ENCODE peak calls at places on chromosomes 3 and 15, in eight cellular contexts. I is fibroblast of lung; K is fibroblast of mammary gland; E is WERI-Rb-1; T is body of pancreas; Y is heart left ventricle; W is CD4-positive, alpha-beta T cell; M is thoracic aorta. O is an unnamed sample.

GRCh38 chr15:90358124-90359033 is 6.3 kb downstream of the ZNF774 start:
- DNase-seq in T (no peak), I (peak), E (no peak), M (no peak), Y (no peak), W (no peak), K (peak), O (peak)

GRCh38 chr3:53198256-53198977 is 37.4 kb downstream of the PRKCD start:
- DNase-seq in T (no peak), I (no peak), M (no peak), K (no peak), W (no peak), E (no peak), Y (no peak), O (no peak)

GRCh38 chr3:128112406-128112968 is 11.1 kb downstream of the RUVBL1 start:
- DNase-seq in K (peak), E (no peak), I (peak), W (peak), M (no peak), Y (no peak), T (no peak), O (peak)

GRCh38 chr15:53266176-53266575 is 476.0 kb upstream of the ONECUT1 start:
- DNase-seq in Y (no peak), T (no peak), K (no peak), E (no peak), I (no peak), M (no peak), W (no peak), O (no peak)

GRCh38 chr3:198079771-198080520 is 119.9 kb downstream of the LMLN start:
- DNase-seq in Y (no peak), T (peak), M (no peak), I (peak), K (peak), W (peak), E (peak), O (peak)

GRCh38 chr15:52288986-52289385 is 6.6 kb downstream of the MYO5C start:
- DNase-seq in W (no peak), K (no peak), I (no peak), E (no peak), M (no peak), Y (no peak), T (no peak), O (no peak)

GRCh38 chr3:114880078-114880477 is 267.0 kb downstream of the ZBTB20 start:
- DNase-seq in M (no peak), T (peak), W (no peak), Y (no peak), E (no peak), K (no peak), I (peak), O (peak)

GRCh38 chr3:126152931-126153694 is 27.3 kb downstream of the ALDH1L1 start:
- DNase-seq in I (no peak), T (no peak), W (no peak), M (no peak), Y (no peak), K (no peak), E (no peak), O (no peak)

GRCh38 chr3:136957751-136958288 is at the start of gene IL20RB:
- DNase-seq in W (no peak), Y (no peak), I (peak), T (no peak), K (peak), M (no peak), E (no peak), O (peak)

GRCh38 chr15:91752081-91752810 is 101.3 kb upstream of the SLCO3A1 start:
- DNase-seq in T (no peak), I (no peak), E (no peak), M (no peak), K (no peak), W (no peak), Y (no peak), O (no peak)

GRCh38 chr15:70589221-70589620 is 174.1 kb downstream of the UACA start:
- DNase-seq in M (no peak), Y (no peak), W (no peak), I (peak), E (no peak), T (no peak), K (peak), O (no peak)

GRCh38 chr3:178966299-178967183 is 105.1 kb downstream of the ZMAT3 start:
- DNase-seq in W (no peak), Y (no peak), E (no peak), T (peak), K (peak), I (peak), M (no peak), O (peak)

GRCh38 chr15:27327467-27328045 is 356.6 kb downstream of the GABRG3 start:
- DNase-seq in K (no peak), I (no peak), Y (no peak), M (no peak), W (no peak), E (no peak), T (no peak), O (no peak)

GRCh38 chr15:56817266-56817665 is 84.0 kb upstream of the ZNF280D start:
- DNase-seq in K (peak), M (no peak), T (no peak), E (no peak), Y (no peak), W (no peak), I (peak), O (peak)

GRCh38 chr3:11128682-11129632 is 25.3 kb upstream of the HRH1 start:
- DNase-seq in Y (no peak), I (peak), E (no peak), T (no peak), W (no peak), K (no peak), M (no peak), O (no peak)

GRCh38 chr15:45128971-45129639 is 574 bp downstream of the DUOXA1 start:
- DNase-seq in T (no peak), W (no peak), I (no peak), K (no peak), E (no peak), Y (peak), M (no peak), O (no peak)

GRCh38 chr3:186024210-186024609 is 84.7 kb downstream of the ETV5 start:
- DNase-seq in I (peak), E (no peak), T (peak), K (peak), M (no peak), W (no peak), Y (no peak), O (no peak)

GRCh38 chr3:131277836-131278497 is 103.6 kb upstream of the NUDT16 start:
- DNase-seq in E (no peak), W (no peak), T (no peak), Y (no peak), K (no peak), I (peak), M (no peak), O (no peak)

GRCh38 chr3:123143669-123144411 is 57.9 kb upstream of the SEC22A start:
- DNase-seq in M (no peak), I (no peak), T (no peak), K (peak), E (peak), Y (no peak), W (no peak), O (no peak)

GRCh38 chr3:114680299-114680698 is 386.5 kb downstream of the TIGIT start:
- DNase-seq in I (no peak), W (no peak), K (no peak), M (no peak), Y (no peak), E (no peak), T (no peak), O (no peak)

GRCh38 chr3:150581174-150581573 is 21.9 kb upstream of the SELENOT start:
- DNase-seq in Y (no peak), W (no peak), T (no peak), K (no peak), E (no peak), M (no peak), I (no peak), O (no peak)

GRCh38 chr3:150582620-150583019 is 20.5 kb upstream of the SELENOT start:
- DNase-seq in Y (no peak), E (no peak), M (no peak), I (no peak), T (no peak), K (no peak), W (no peak), O (no peak)

GRCh38 chr3:150583028-150583427 is 20.1 kb upstream of the SELENOT start:
- DNase-seq in Y (no peak), K (no peak), E (no peak), M (no peak), W (no peak), T (no peak), I (no peak), O (no peak)

GRCh38 chr3:150577854-150578253 is 25.3 kb upstream of the SELENOT start:
- DNase-seq in T (no peak), W (no peak), E (no peak), Y (no peak), M (no peak), K (peak), I (no peak), O (no peak)
- TF ChIP-seq CTCF in T (no peak), W (no peak), E (no peak), Y (no peak), M (no peak), K (peak), I (peak), O (no peak)

GRCh38 chr3:41574900-41575299 is 375.6 kb downstream of the CTNNB1 start:
- DNase-seq in W (no peak), E (no peak), T (no peak), M (no peak), Y (no peak), I (no peak), K (peak), O (no peak)
- TF ChIP-seq CTCF in W (no peak), E (peak), T (no peak), M (no peak), Y (peak), I (peak), K (peak), O (no peak)

GRCh38 chr15:23877502-23878412 is 190.7 kb upstream of the NDN start:
- DNase-seq in M (no peak), E (peak), W (no peak), I (peak), Y (peak), T (peak), K (peak), O (no peak)
- TF ChIP-seq CTCF in M (peak), E (peak), W (no peak), I (peak), Y (peak), T (peak), K (peak), O (no peak)

DNA sequence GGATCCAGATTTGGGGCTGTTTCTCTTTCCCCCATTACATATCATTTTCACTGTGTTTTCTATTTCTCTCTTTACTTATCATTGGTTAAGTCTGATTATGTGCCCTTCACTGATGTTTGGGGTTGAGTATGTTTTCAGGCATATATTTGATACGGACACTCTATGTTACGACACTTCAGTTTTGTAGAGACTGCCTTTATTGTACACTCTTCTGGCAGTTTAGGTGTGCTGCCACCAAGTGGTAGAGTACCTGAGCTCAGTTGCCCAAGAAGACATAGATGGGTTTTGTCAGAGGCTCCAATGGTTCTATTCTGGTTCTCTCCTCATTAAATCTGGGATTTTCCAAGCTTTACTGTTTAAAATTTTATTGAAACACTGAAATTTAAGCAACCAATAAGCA is 255.0 kb upstream of the ROPN1 start:
- DNase-seq in E (peak), T (peak), K (peak), W (no peak), Y (no peak), M (no peak), I (peak), O (peak)
- TF ChIP-seq CTCF in E (peak), T (no peak), K (peak), W (no peak), Y (peak), M (no peak), I (peak), O (no peak)

GRCh38 chr15:80662756-80663553 is 32.2 kb upstream of the ABHD17C start:
- DNase-seq in K (no peak), I (no peak), W (no peak), Y (no peak), T (no peak), E (no peak), M (no peak), O (peak)

GRCh38 chr15:80662129-80662528 is 33.0 kb upstream of the ABHD17C start:
- DNase-seq in E (no peak), I (no peak), K (peak), T (no peak), M (no peak), Y (no peak), W (no peak), O (no peak)

GRCh38 chr15:80665151-80665550 is 30.0 kb upstream of the ABHD17C start:
- DNase-seq in K (no peak), W (no peak), M (no peak), I (no peak), E (no peak), T (no peak), Y (no peak), O (no peak)

GRCh38 chr15:80659375-80659774 is 35.7 kb upstream of the ABHD17C start:
- DNase-seq in I (no peak), T (no peak), W (no peak), E (no peak), Y (no peak), M (no peak), K (peak), O (no peak)

GRCh38 chr15:80660114-80660513 is 35.0 kb upstream of the ABHD17C start:
- DNase-seq in Y (no peak), M (no peak), T (peak), E (peak), K (peak), W (no peak), I (peak), O (peak)
- TF ChIP-seq CTCF in Y (peak), M (peak), T (no peak), E (peak), K (peak), W (no peak), I (peak), O (peak)

GRCh38 chr3:32686713-32687112 is 1.7 kb downstream of the CNOT10 start:
- DNase-seq in K (no peak), T (no peak), M (no peak), E (no peak), W (no peak), Y (no peak), I (no peak), O (no peak)

GRCh38 chr3:32685604-32686185 is 707 bp downstream of the CNOT10 start:
- DNase-seq in K (peak), E (no peak), T (no peak), Y (no peak), I (peak), W (no peak), M (no peak), O (peak)

GRCh38 chr3:32684029-32684799 is 774 bp upstream of the CNOT10 start:
- DNase-seq in Y (no peak), W (no peak), M (no peak), E (no peak), I (no peak), K (no peak), T (no peak), O (no peak)

GRCh38 chr3:32681811-32682210 is 3.2 kb upstream of the CNOT10 start:
- DNase-seq in M (no peak), E (no peak), Y (no peak), K (no peak), T (no peak), W (no peak), I (peak), O (no peak)

GRCh38 chr3:32684800-32685603 is at the start of gene CNOT10:
- DNase-seq in W (peak), K (peak), Y (peak), T (peak), I (peak), M (peak), E (peak), O (peak)
- TF ChIP-seq CTCF in W (no peak), K (no peak), Y (no peak), T (no peak), I (no peak), M (peak), E (no peak), O (no peak)

GRCh38 chr3:170179444-170179843 is 2.1 kb downstream of the PHC3 start:
- DNase-seq in Y (no peak), K (no peak), I (no peak), M (no peak), W (no peak), E (no peak), T (no peak), O (no peak)

GRCh38 chr3:170180107-170180951 is 1.2 kb downstream of the PHC3 start:
- DNase-seq in Y (no peak), I (peak), E (no peak), T (peak), M (no peak), W (no peak), K (peak), O (peak)

GRCh38 chr3:170178631-170179030 is 2.9 kb downstream of the PHC3 start:
- DNase-seq in K (no peak), E (no peak), Y (no peak), T (no peak), W (peak), M (no peak), I (no peak), O (no peak)

GRCh38 chr3:170180952-170181876 is at the start of gene PHC3:
- DNase-seq in K (peak), Y (peak), I (peak), W (peak), E (peak), M (peak), T (peak), O (peak)
- TF ChIP-seq CTCF in K (no peak), Y (no peak), I (no peak), W (no peak), E (no peak), M (no peak), T (no peak), O (no peak)

GRCh38 chr3:154430014-154430413 is at the start of gene GPR149:
- DNase-seq in T (no peak), M (no peak), Y (no peak), I (peak), E (peak), K (no peak), W (no peak), O (no peak)
- TF ChIP-seq CTCF in T (no peak), M (no peak), Y (no peak), I (no peak), E (peak), K (no peak), W (no peak), O (no peak)

O was measured in MCF 10A.